ENCODE peak calls at places on chromosome 12, in seven cellular contexts. Q, X, U, Y, M, K and J are unnamed samples.

GRCh38 chr12:54418441-54419087 is 502 bp downstream of the ITGA5 start:
- DNase-seq in U (no peak), X (no peak), M (no peak), Y (no peak), Q (no peak), K (no peak), J (peak)

GRCh38 chr12:112738531-112738930 is 53.0 kb upstream of the RPH3A start:
- DNase-seq in K (no peak), Y (peak), Q (no peak), U (peak), M (no peak), X (no peak), J (no peak)

GRCh38 chr12:47881826-47882427 is 22.9 kb downstream of the VDR start:
- DNase-seq in M (peak), U (peak), X (no peak), Q (peak), K (no peak), Y (peak), J (peak)

GRCh38 chr12:71469235-71469873 is 29.8 kb downstream of the LGR5 start:
- DNase-seq in U (peak), K (no peak), Y (no peak), Q (peak), X (peak), M (no peak), J (no peak)

GRCh38 chr12:1250641-1251040 is 259.6 kb downstream of the ERC1 start:
- DNase-seq in U (no peak), X (no peak), Y (no peak), Q (no peak), M (no peak), K (no peak), J (no peak)

GRCh38 chr12:46457958-46458357 is 85.4 kb upstream of the SLC38A2 start:
- DNase-seq in X (no peak), U (no peak), Y (no peak), K (no peak), M (no peak), Q (no peak), J (no peak)

GRCh38 chr12:120736404-120737331 is 11.0 kb downstream of the ACADS start:
- DNase-seq in Q (no peak), M (no peak), X (no peak), U (no peak), Y (no peak), K (no peak), J (no peak)

GRCh38 chr12:64670039-64670438 is 59.7 kb downstream of the RASSF3 start:
- DNase-seq in U (no peak), X (no peak), Q (no peak), Y (no peak), M (no peak), K (peak), J (no peak)

GRCh38 chr12:89862511-89863331 is 154.1 kb upstream of the ATP2B1 start:
- DNase-seq in U (peak), X (no peak), M (no peak), Y (peak), Q (no peak), K (peak), J (no peak)

GRCh38 chr12:132560421-132560830 is 50.0 kb downstream of the LRCOL1 start:
- DNase-seq in Y (no peak), U (peak), X (no peak), K (peak), Q (peak), M (no peak), J (no peak)

GRCh38 chr12:50162225-50162624 is 4.9 kb downstream of the CERS5 start:
- DNase-seq in K (no peak), X (no peak), Y (peak), M (no peak), Q (no peak), U (no peak), J (no peak)

GRCh38 chr12:120625557-120626419 is 14.6 kb upstream of the CABP1 start:
- DNase-seq in X (no peak), K (peak), Y (no peak), Q (no peak), M (no peak), U (no peak), J (no peak)

GRCh38 chr12:116722245-116722644 is 15.6 kb downstream of the SPRING1 start:
- DNase-seq in Q (no peak), K (no peak), Y (no peak), M (no peak), U (no peak), X (no peak), J (no peak)

GRCh38 chr12:113241191-113242017 is 20.1 kb downstream of the TPCN1 start:
- DNase-seq in M (no peak), Q (peak), Y (peak), X (no peak), U (peak), K (no peak), J (no peak)

GRCh38 chr12:99647453-99647852 is at the start of gene GARIN6:
- DNase-seq in Y (no peak), U (no peak), M (no peak), Q (no peak), X (no peak), K (no peak), J (no peak)

GRCh38 chr12:66052988-66053615 is 77.4 kb downstream of the LLPH start:
- DNase-seq in X (no peak), Y (no peak), M (no peak), K (no peak), U (no peak), Q (no peak), J (no peak)

GRCh38 chr12:11731455-11731854 is 82.0 kb downstream of the ETV6 start:
- DNase-seq in K (no peak), Y (no peak), Q (peak), M (no peak), X (no peak), U (peak), J (no peak)

GRCh38 chr12:93390025-93390424 is 12.3 kb downstream of the NUDT4 start:
- DNase-seq in M (no peak), K (no peak), U (no peak), X (no peak), Q (no peak), Y (peak), J (no peak)